ENCODE peak calls at places on chromosomes 11 and 22, in five cellular contexts. M is colonic mucosa, Z is fibroblast of the aortic adventitia, W is HCT116, A is dorsolateral prefrontal cortex. T is an unnamed sample.
A peak's percentile ranks its signal among the peaks of the same experiment; 100 is the strongest.

GRCh38 chr11:110088535-110089344 is 4.5 kb upstream of the ZC3H12C start:
- DNase-seq in M (no peak), Z (no peak), W (no peak), A (no peak), T (no peak)

GRCh38 chr11:101870510-101870909 is 44.3 kb upstream of the CEP126 start:
- DNase-seq in M (no peak), Z (peak; percentile 57), W (peak; percentile 41), A (no peak), T (no peak)

GRCh38 chr22:27716074-27716473 is 85.5 kb downstream of the MN1 start:
- DNase-seq in M (no peak), Z (no peak), W (no peak), A (no peak), T (no peak)

GRCh38 chr22:25057013-25057881 is 104.7 kb downstream of the KIAA1671 start:
- DNase-seq in M (peak; percentile 86), Z (peak; percentile 20), W (peak; percentile 29), A (peak; percentile 79), T (peak; percentile 58)

GRCh38 chr11:14424096-14424495 is 65.1 kb upstream of the RRAS2 start:
- DNase-seq in M (no peak), Z (peak; percentile 41), W (no peak), A (no peak), T (no peak)

GRCh38 chr11:5198285-5198684 is 2.2 kb downstream of the OR51V1 start:
- DNase-seq in M (no peak), Z (no peak), W (no peak), A (no peak), T (no peak)

GRCh38 chr22:38767313-38767712 is 11.5 kb upstream of the SUN2 start:
- DNase-seq in M (no peak), Z (no peak), W (no peak), A (no peak), T (no peak)

GRCh38 chr11:37858398-37858797 is 1260.4 kb upstream of the RAG2 start:
- DNase-seq in M (no peak), Z (no peak), W (no peak), A (no peak), T (no peak)

GRCh38 chr11:117328414-117329010 is 858 bp downstream of the CEP164 start:
- DNase-seq in M (peak; percentile 47), Z (peak; percentile 74), W (no peak), A (no peak), T (peak; percentile 26)

GRCh38 chr11:74634537-74634936 is 42.2 kb downstream of the POLD3 start:
- DNase-seq in M (peak; percentile 39), Z (peak; percentile 63), W (peak; percentile 71), A (no peak), T (no peak)

GRCh38 chr22:30371981-30372380 is 15.2 kb downstream of the CCDC157 start:
- DNase-seq in M (no peak), Z (no peak), W (no peak), A (no peak), T (no peak)

GRCh38 chr11:20388096-20389055 is 860 bp downstream of the PRMT3 start:
- DNase-seq in M (peak; percentile 52), Z (peak; percentile 19), W (no peak), A (no peak), T (no peak)

GRCh38 chr11:10592331-10592730 is 23.9 kb upstream of the LYVE1 start:
- DNase-seq in M (no peak), Z (peak; percentile 94), W (peak; percentile 26), A (no peak), T (no peak)

GRCh38 chr22:29478326-29479276 is 1.4 kb upstream of the NEFH start:
- DNase-seq in M (no peak), Z (no peak), W (no peak), A (no peak), T (no peak)

GRCh38 chr11:107705027-107705426 is 6.8 kb downstream of the SLN start:
- DNase-seq in M (no peak), Z (peak; percentile 85), W (no peak), A (no peak), T (no peak)

GRCh38 chr11:134577801-134578200 is 165.8 kb upstream of the B3GAT1 start:
- DNase-seq in M (no peak), Z (no peak), W (no peak), A (no peak), T (no peak)

GRCh38 chr11:118048472-118049370 is 28.2 kb upstream of the TMPRSS4 start:
- DNase-seq in M (no peak), Z (no peak), W (no peak), A (no peak), T (no peak)

GRCh38 chr22:41242396-41243117 is 1.8 kb upstream of the CHADL start:
- DNase-seq in M (no peak), Z (no peak), W (no peak), A (no peak), T (no peak)

GRCh38 chr11:27468643-27469332 is 3.8 kb downstream of the LGR4 start:
- DNase-seq in M (peak; percentile 40), Z (no peak), W (no peak), A (no peak), T (peak; percentile 33)
- H3K4me3 ChIP-seq in M (peak overlapping the region; percentile 74), Z (no peak overlapping the region), W (no peak overlapping the region), A (no peak overlapping the region), T (peak overlapping the region; percentile 24)

DNA sequence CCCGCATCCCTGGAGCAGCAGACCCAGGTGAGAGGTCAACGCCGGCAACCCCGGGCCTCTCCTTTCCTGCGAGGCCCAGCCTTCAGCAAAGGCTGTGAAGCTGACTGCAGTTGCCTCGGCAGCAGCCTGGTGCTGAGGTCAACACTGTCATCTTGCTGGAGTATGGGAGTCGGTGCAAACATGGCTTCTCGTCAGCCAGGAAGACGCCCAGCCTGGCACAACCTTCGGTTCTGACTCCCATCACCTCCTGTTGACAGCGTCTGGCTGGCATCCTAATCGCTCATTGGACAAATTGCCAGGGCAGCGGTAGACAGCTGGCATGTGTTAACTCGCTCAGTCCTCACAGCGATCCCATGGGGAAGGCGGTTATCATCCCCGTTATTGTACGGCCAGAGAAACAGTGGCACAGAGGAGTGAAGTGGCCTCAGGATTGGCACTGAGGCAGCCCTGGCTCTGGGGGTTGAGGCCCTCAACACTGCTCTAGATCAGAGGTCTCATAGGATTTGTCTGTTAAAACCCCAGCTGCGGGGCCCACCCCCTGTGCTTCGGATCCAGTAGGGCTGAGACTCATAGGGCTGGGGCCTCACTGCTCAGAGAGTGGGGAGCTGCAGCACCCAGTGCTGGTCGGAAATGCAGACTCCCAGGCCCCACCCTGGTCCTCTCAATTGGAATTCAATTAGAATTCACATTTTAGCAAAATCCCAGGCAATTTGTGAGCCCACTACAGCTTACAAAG is 39.3 kb upstream of the TP53I11 start:
- DNase-seq in M (no peak), Z (peak; percentile 25), W (no peak), A (no peak), T (peak; percentile 83)
- H3K4me3 ChIP-seq in M (no peak overlapping the region), Z (no peak overlapping the region), W (no peak overlapping the region), A (no peak overlapping the region), T (no peak overlapping the region)

GRCh38 chr11:31809543-31809856 is 1.6 kb downstream of the PAX6 start:
- DNase-seq in M (no peak), Z (no peak), W (no peak), A (no peak), T (no peak)

GRCh38 chr11:31808268-31808667 is 2.9 kb downstream of the PAX6 start:
- DNase-seq in M (no peak), Z (no peak), W (no peak), A (no peak), T (no peak)

GRCh38 chr11:31810779-31811647 is at the start of gene PAX6:
- DNase-seq in M (no peak), Z (peak; percentile 45), W (peak; percentile 21), A (no peak), T (no peak)

GRCh38 chr11:31808721-31809542 is 2.2 kb downstream of the PAX6 start:
- DNase-seq in M (no peak), Z (no peak), W (no peak), A (no peak), T (no peak)

GRCh38 chr11:31809857-31810778 is 1.0 kb downstream of the PAX6 start:
- DNase-seq in M (no peak), Z (peak; percentile 40), W (no peak), A (no peak), T (no peak)
- H3K4me3 ChIP-seq in M (peak overlapping the region; percentile 16), Z (peak overlapping the region; percentile 58), W (peak overlapping the region; percentile 78), A (peak overlapping the region; percentile 48), T (peak overlapping the region; percentile 1)

GRCh38 chr22:20034143-20034542 is 13.2 kb downstream of the TANGO2 start:
- DNase-seq in M (no peak), Z (no peak), W (no peak), A (no peak), T (no peak)

GRCh38 chr22:20031732-20032406 is 11.0 kb downstream of the TANGO2 start:
- DNase-seq in M (peak; percentile 78), Z (no peak), W (no peak), A (no peak), T (no peak)

GRCh38 chr22:20032407-20032991 is 11.6 kb downstream of the TANGO2 start:
- DNase-seq in M (no peak), Z (no peak), W (no peak), A (no peak), T (no peak)

GRCh38 chr22:20035375-20036084 is 14.6 kb downstream of the TANGO2 start:
- DNase-seq in M (no peak), Z (no peak), W (no peak), A (no peak), T (no peak)

DNA sequence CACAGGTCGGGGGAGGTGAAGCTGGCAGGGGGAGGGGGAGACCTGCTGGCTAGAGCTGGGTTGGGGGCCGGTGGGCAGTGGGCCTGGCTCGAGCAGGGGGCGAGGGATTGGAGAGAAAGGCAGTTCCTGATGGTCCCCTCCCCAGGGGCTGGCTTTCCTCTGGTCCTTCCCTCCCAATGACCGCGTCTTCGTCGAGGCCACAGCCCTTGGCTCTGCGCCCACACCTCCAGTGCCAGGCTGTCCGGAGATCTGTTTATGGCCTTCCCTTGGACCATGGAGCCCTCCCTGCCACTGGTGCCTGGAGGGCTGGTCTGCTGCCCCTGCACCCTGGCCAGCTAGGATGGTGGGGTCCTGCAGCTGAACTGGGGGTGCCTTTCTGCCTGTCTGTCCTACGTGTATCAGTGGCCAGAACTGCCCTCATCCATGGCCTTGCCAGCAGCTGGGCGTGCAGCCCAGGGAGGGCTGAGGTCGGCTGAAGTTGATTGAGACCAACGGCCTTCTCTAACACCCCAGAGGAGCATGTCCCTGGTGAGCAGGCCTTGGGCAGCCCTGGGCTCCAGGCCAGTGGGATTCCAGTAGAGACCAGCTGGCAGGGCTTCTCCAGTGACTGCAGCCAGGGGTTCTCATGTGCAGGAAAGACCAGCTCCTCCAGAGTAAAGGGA is 12.3 kb downstream of the TANGO2 start:
- DNase-seq in M (no peak), Z (peak; percentile 15), W (no peak), A (peak; percentile 70), T (no peak)
- H3K4me3 ChIP-seq in M (no peak overlapping the region), Z (no peak overlapping the region), W (no peak overlapping the region), A (no peak overlapping the region), T (no peak overlapping the region)

GRCh38 chr11:78929092-78929905 is 354.6 kb upstream of the NARS2 start:
- DNase-seq in M (no peak), Z (no peak), W (no peak), A (no peak), T (no peak)
- H3K4me3 ChIP-seq in M (no peak overlapping the region), Z (no peak overlapping the region), W (no peak overlapping the region), A (no peak overlapping the region), T (no peak overlapping the region)

GRCh38 chr22:36331912-36332622 is 55.7 kb downstream of the MYH9 start:
- DNase-seq in M (peak; percentile 78), Z (peak; percentile 57), W (no peak), A (no peak), T (peak; percentile 71)
- H3K4me3 ChIP-seq in M (no peak overlapping the region), Z (no peak overlapping the region), W (peak overlapping the region; percentile 25), A (no peak overlapping the region), T (no peak overlapping the region)

T was measured in prostate gland.